ENCODE peak calls at places on chromosomes 11 and 22, in eight cellular contexts. G is H9, N is MM.1S, Q is PC-9, J is Karpas-422, Z is astrocyte, U is K562, X is PC-3. L is an unnamed sample.

GRCh38 chr22:24402460-24403192 is 24.8 kb upstream of the ADORA2A start:
- DNase-seq in J (peak), U (no peak), Z (peak), Q (peak), N (no peak), X (peak), G (no peak), L (peak)

GRCh38 chr22:45777046-45777851 is 105.6 kb downstream of the ATXN10 start:
- DNase-seq in X (peak), N (no peak), Q (peak), G (no peak), Z (peak), U (no peak), J (peak), L (no peak)

GRCh38 chr11:116431842-116432241 is 340.9 kb downstream of the BUD13 start:
- DNase-seq in G (no peak), Z (no peak), N (no peak), Q (no peak), J (no peak), U (no peak), X (no peak), L (no peak)

GRCh38 chr11:64751136-64751535 is 7.2 kb upstream of the RASGRP2 start:
- DNase-seq in N (no peak), J (no peak), X (no peak), Z (no peak), Q (no peak), U (no peak), G (no peak), L (peak)

GRCh38 chr11:72578541-72578940 is 95.7 kb downstream of the PDE2A start:
- DNase-seq in G (no peak), U (no peak), Q (no peak), J (no peak), X (no peak), Z (no peak), N (no peak), L (peak)

GRCh38 chr22:43945632-43946390 is 9.4 kb upstream of the SAMM50 start:
- DNase-seq in Z (no peak), Q (peak), G (peak), U (peak), J (peak), X (peak), N (peak), L (peak)

GRCh38 chr22:40107244-40107643 is 70.5 kb upstream of the TNRC6B start:
- DNase-seq in Q (no peak), X (no peak), G (no peak), N (peak), Z (no peak), U (no peak), J (peak), L (no peak)

GRCh38 chr22:43400449-43400848 is 11.4 kb upstream of the MPPED1 start:
- DNase-seq in G (no peak), J (no peak), Z (no peak), Q (no peak), X (no peak), N (no peak), U (no peak), L (no peak)

GRCh38 chr22:46669201-46669600 is 49.0 kb downstream of the GRAMD4 start:
- DNase-seq in N (no peak), X (no peak), Q (no peak), Z (no peak), J (no peak), G (no peak), U (no peak), L (no peak)

GRCh38 chr11:35142481-35143207 is 3.7 kb downstream of the CD44 start:
- DNase-seq in N (peak), U (peak), G (no peak), X (peak), J (peak), Z (peak), Q (peak), L (peak)

GRCh38 chr11:85847436-85847835 is 7.7 kb upstream of the CCDC83 start:
- DNase-seq in U (no peak), G (no peak), Z (no peak), J (no peak), X (no peak), Q (no peak), N (no peak), L (no peak)

GRCh38 chr11:45233121-45233803 is 52.9 kb downstream of the SYT13 start:
- DNase-seq in N (peak), G (peak), X (peak), Z (no peak), U (peak), Q (peak), J (peak), L (peak)

GRCh38 chr11:77416357-77416756 is 57.5 kb downstream of the PAK1 start:
- DNase-seq in Z (no peak), U (no peak), X (peak), G (no peak), Q (no peak), N (no peak), J (no peak), L (no peak)

GRCh38 chr11:7609521-7609920 is 63.8 kb downstream of the CYB5R2 start:
- DNase-seq in J (no peak), Z (no peak), Q (no peak), N (no peak), G (no peak), X (no peak), U (no peak), L (no peak)

GRCh38 chr11:198236-198806 is 5.4 kb downstream of the SCGB1C1 start:
- DNase-seq in G (no peak), X (no peak), U (no peak), J (no peak), Z (no peak), Q (no peak), N (no peak), L (peak)

GRCh38 chr11:77019976-77020591 is 14.1 kb upstream of the B3GNT6 start:
- DNase-seq in Z (peak), U (no peak), J (no peak), Q (peak), X (peak), G (no peak), N (no peak), L (no peak)

GRCh38 chr11:65417221-65417701 is 5.3 kb upstream of the NEAT1 start:
- DNase-seq in G (peak), N (no peak), J (peak), Z (no peak), Q (no peak), X (no peak), U (no peak), L (no peak)

GRCh38 chr22:49704345-49705215 is 123.1 kb downstream of the BRD1 start:
- DNase-seq in J (no peak), Q (no peak), U (peak), X (no peak), N (no peak), Z (no peak), G (no peak), L (peak)

GRCh38 chr22:17086301-17086700 is 1.5 kb downstream of the IL17RA start:
- DNase-seq in Z (no peak), Q (no peak), N (no peak), X (no peak), G (no peak), J (no peak), U (no peak), L (no peak)

GRCh38 chr22:17084554-17085276 is at the start of gene IL17RA:
- DNase-seq in J (peak), Q (peak), N (peak), U (peak), X (peak), G (peak), Z (peak), L (peak)

GRCh38 chr22:17086750-17087149 is 1.9 kb downstream of the IL17RA start:
- DNase-seq in U (no peak), X (no peak), N (no peak), Q (no peak), G (no peak), J (no peak), Z (no peak), L (no peak)

GRCh38 chr22:17083811-17084540 is 824 bp upstream of the IL17RA start:
- DNase-seq in N (no peak), X (no peak), J (no peak), G (no peak), Z (no peak), U (no peak), Q (no peak), L (peak)

GRCh38 chr22:17085277-17086091 is 684 bp downstream of the IL17RA start:
- DNase-seq in Z (no peak), X (peak), Q (no peak), J (no peak), U (peak), G (no peak), N (no peak), L (peak)
- H2AFZ ChIP-seq in Z (peak), X (peak), Q (peak), J (peak), U (peak), G (no peak), N (peak), L (peak)

DNA sequence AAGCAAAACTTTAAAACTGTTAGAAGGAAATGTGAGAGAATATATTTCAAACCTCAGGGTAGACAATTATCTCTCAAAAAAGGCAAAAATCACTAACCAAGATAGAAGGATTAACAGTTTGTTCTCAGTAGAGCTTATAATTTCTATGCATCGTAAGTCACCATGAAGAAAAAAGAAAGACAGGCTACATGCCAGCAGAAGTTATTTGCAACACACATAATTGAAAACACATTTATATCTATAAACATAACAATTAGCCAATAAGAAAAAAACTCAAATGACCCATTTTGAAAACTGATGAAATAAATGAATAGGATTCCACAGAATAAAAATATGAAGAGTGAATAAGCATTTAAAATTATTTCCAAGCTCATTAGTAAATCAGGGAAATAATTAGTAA is 24.4 kb upstream of the SNX19 start:
- DNase-seq in U (no peak), J (no peak), N (no peak), X (no peak), Z (no peak), G (no peak), Q (no peak), L (no peak)
- H2AFZ ChIP-seq in U (no peak), J (no peak), N (no peak), X (no peak), Z (no peak), G (no peak), Q (no peak), L (peak)

DNA sequence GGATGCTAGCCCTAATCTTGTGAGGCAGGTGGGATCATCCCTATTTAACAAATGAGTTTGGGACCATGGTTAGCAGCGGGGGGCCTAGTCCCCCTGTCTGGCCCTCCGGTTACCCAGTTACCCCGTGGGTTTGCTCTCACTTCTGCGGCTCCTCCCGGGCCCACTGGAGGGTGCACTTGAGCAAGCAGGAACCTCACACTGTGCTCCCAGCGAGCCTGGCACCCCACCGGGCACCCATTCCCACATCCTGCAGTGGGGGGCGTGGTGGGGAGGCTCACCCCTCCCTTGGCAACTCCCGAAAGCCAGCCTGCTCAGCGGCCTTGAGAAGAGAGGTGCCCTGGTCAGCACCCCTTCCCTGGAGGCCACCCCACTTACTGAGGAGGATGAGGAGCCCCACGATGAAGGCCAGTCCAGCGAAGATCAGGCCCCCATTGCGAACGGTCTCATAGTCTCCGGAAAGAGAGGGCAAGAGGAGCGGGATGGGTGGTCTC is 2.5 kb downstream of the FXYD2 start:
- DNase-seq in X (peak), Q (peak), Z (no peak), G (peak), J (peak), N (peak), U (peak), L (peak)
- H2AFZ ChIP-seq in X (no peak), Q (no peak), Z (no peak), G (no peak), J (no peak), N (no peak), U (no peak), L (no peak)

GRCh38 chr11:59560290-59560701 is 49.0 kb downstream of the OR4D9 start:
- DNase-seq in G (peak), Q (peak), N (peak), U (peak), Z (peak), X (peak), J (peak), L (peak)

GRCh38 chr11:59557940-59558643 is 46.8 kb downstream of the OR4D9 start:
- DNase-seq in G (peak), X (no peak), U (no peak), Q (no peak), Z (no peak), N (no peak), J (no peak), L (no peak)

GRCh38 chr11:59560702-59561469 is 49.5 kb downstream of the OR4D9 start:
- DNase-seq in J (peak), N (peak), U (peak), Z (peak), X (peak), G (peak), Q (peak), L (peak)

GRCh38 chr11:59559886-59560285 is 48.5 kb downstream of the OR4D9 start:
- DNase-seq in N (no peak), U (no peak), Q (no peak), X (no peak), G (peak), Z (no peak), J (no peak), L (no peak)

GRCh38 chr11:59562292-59562691 is 51.0 kb downstream of the OR4D9 start:
- DNase-seq in N (no peak), U (no peak), Q (no peak), X (no peak), J (no peak), Z (no peak), G (peak), L (no peak)
- H2AFZ ChIP-seq in N (no peak), U (peak), Q (no peak), X (peak), J (no peak), Z (no peak), G (no peak), L (no peak)

GRCh38 chr11:57566035-57566504 is 1.4 kb downstream of the UBE2L6 start:
- DNase-seq in U (no peak), G (no peak), X (peak), Z (peak), N (peak), Q (peak), J (peak), L (peak)
- H2AFZ ChIP-seq in U (peak), G (no peak), X (peak), Z (no peak), N (peak), Q (no peak), J (no peak), L (peak)

GRCh38 chr11:126700773-126701554 is 299.6 kb downstream of the KIRREL3 start:
- DNase-seq in X (no peak), J (no peak), N (peak), Z (peak), Q (no peak), U (no peak), G (no peak), L (no peak)
- H2AFZ ChIP-seq in X (no peak), J (no peak), N (peak), Z (no peak), Q (no peak), U (no peak), G (no peak), L (no peak)

DNA sequence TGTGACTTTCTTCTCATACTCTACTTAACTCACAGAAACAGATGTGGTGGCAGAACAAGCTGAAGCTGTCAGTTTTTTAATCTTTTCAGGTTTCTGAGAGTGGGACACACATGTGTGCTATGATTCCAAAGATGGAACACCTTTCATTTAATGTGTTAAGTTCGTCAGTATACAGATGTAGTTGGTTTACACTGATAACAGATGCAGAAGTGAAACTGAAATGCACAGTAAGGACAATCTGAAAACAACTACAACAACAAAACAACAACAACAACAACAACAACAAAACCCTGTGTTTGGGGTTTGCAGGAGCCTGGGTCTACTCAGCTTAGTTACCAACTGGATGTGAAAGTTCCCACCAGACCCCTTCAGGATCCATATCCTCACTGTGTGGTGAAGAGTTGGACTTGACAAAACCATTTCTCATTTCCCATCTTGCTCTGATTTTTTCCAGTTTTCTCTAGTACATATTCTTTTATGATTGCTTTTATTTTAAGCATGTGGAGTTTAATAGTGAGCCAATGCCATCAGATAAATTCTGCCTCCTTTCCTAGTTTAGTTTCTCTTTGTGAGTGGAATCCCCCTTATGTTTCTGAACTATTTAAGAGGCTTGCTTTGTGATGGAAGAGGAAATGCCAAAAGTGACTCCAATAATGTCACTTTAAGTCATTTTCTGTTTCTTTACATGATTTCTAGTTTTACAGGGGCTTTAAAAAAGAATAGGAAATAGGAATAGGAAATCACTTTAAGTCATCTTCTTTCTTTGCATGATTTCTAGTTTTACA is 47.8 kb downstream of the ARHGAP42 start:
- DNase-seq in Z (no peak), X (no peak), U (no peak), G (no peak), Q (no peak), J (no peak), N (peak), L (no peak)
- H2AFZ ChIP-seq in Z (no peak), X (no peak), U (no peak), G (no peak), Q (no peak), J (no peak), N (no peak), L (no peak)

GRCh38 chr11:19594326-19594725 is 118.3 kb upstream of the NAV2 start:
- DNase-seq in Q (no peak), X (no peak), Z (no peak), N (no peak), U (no peak), G (no peak), J (no peak), L (no peak)

GRCh38 chr11:19595499-19595839 is 117.2 kb upstream of the NAV2 start:
- DNase-seq in X (no peak), G (no peak), Q (no peak), J (no peak), U (no peak), Z (no peak), N (no peak), L (no peak)

GRCh38 chr11:19597876-19598275 is 114.8 kb upstream of the NAV2 start:
- DNase-seq in Z (no peak), X (no peak), G (peak), U (no peak), J (no peak), Q (peak), N (no peak), L (no peak)

GRCh38 chr11:19597194-19597593 is 115.4 kb upstream of the NAV2 start:
- DNase-seq in N (no peak), X (peak), Q (no peak), G (no peak), U (no peak), J (no peak), Z (peak), L (peak)

DNA sequence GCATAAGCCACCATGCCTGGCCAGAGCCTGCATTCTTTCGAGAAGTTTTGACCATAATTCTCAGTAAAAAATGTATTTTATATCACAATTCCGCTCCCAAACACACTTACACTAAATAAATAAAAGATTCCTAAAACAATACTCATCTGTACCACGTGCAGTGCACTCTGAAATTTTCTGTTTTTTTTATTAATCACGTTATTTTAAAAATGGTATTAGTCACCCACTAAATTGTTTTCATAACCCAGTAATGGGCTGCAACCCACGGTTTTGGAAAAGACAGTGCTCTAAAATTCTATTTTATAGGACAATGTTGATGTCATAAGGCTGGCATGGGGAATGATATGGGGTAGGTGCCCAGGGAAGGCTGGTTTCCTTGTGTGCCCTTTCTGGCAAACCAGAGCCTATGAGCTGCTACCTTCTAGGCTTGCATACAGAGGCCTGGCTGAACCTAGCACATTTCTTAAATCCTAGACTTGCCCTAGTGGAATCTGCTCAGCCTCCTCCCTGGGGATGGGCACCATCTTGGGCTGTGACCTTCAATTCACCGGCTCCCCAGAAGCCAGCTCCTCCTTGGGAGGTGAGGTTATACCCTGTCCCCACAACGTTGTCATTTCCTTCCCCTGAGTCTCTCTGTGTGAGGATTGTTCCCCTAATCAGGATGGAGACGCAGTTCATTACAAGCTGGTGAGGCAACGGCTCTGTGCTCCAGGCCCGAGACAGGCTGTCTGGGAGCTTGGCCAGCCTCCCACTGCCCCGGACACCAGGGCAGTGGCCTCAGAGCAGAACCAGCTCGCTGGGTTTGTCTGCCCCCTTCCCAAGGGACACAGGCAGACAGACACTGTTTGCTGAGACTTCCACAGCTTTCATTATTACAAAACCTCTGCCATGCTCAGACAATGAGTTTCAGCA is 116.5 kb upstream of the NAV2 start:
- DNase-seq in G (no peak), Z (peak), J (no peak), Q (peak), U (no peak), N (no peak), X (peak), L (peak)
- H2AFZ ChIP-seq in G (no peak), Z (peak), J (no peak), Q (no peak), U (no peak), N (no peak), X (peak), L (peak)

GRCh38 chr11:2193099-2193886 is 21.7 kb upstream of the TH start:
- DNase-seq in X (no peak), G (no peak), J (no peak), U (peak), Q (no peak), Z (no peak), N (no peak), L (no peak)
- H2AFZ ChIP-seq in X (no peak), G (no peak), J (no peak), U (peak), Q (no peak), Z (no peak), N (no peak), L (no peak)